ENCODE peak calls at places on chromosome 15, in five cellular contexts. M is GM12878, P is HCT116, N is K562, I is H1. F is an unnamed sample.
A peak's percentile ranks its signal among the peaks of the same experiment; 100 is the strongest.

GRCh38 chr15:66923438-66923881 is 141.9 kb upstream of the SMAD3 start:
- DNase-seq in M (no peak), P (peak; percentile 37), N (peak; percentile 59), I (peak; percentile 87), F (no peak)

GRCh38 chr15:31338879-31339557 is 12.4 kb downstream of the KLF13 start:
- DNase-seq in M (peak; percentile 75), P (no peak), N (peak; percentile 21), I (no peak), F (no peak)

GRCh38 chr15:41284425-41285177 is 47.8 kb downstream of the OIP5 start:
- DNase-seq in M (no peak), P (no peak), N (peak; percentile 47), I (no peak), F (peak; percentile 18)

GRCh38 chr15:77118787-77119410 is 48.0 kb upstream of the TSPAN3 start:
- DNase-seq in M (peak; percentile 32), P (peak; percentile 36), N (peak; percentile 55), I (no peak), F (peak; percentile 47)

GRCh38 chr15:22874256-22874655 is 35.8 kb downstream of the NIPA2 start:
- DNase-seq in M (no peak), P (no peak), N (no peak), I (no peak), F (no peak)

GRCh38 chr15:85772668-85773067 is 22.1 kb downstream of the KLHL25 start:
- DNase-seq in M (no peak), P (no peak), N (no peak), I (no peak), F (no peak)

GRCh38 chr15:29457729-29458128 is 188.1 kb upstream of the NSMCE3 start:
- DNase-seq in M (no peak), P (no peak), N (no peak), I (no peak), F (no peak)

GRCh38 chr15:71743861-71744382 is 66.4 kb upstream of the NR2E3 start:
- DNase-seq in M (no peak), P (no peak), N (peak; percentile 66), I (peak; percentile 60), F (peak; percentile 61)

GRCh38 chr15:70035051-70035718 is 62.5 kb downstream of the TLE3 start:
- DNase-seq in M (no peak), P (no peak), N (no peak), I (no peak), F (no peak)

GRCh38 chr15:69337133-69337532 is 38.4 kb downstream of the PAQR5 start:
- DNase-seq in M (no peak), P (peak; percentile 57), N (no peak), I (no peak), F (no peak)

GRCh38 chr15:50009634-50010033 is 109.4 kb downstream of the ATP8B4 start:
- DNase-seq in M (no peak), P (no peak), N (no peak), I (no peak), F (no peak)

GRCh38 chr15:70319466-70319865 is 221.7 kb upstream of the TLE3 start:
- DNase-seq in M (peak; percentile 86), P (no peak), N (no peak), I (no peak), F (no peak)

GRCh38 chr15:57703387-57703786 is 3.1 kb upstream of the POLR2M start:
- DNase-seq in M (no peak), P (no peak), N (no peak), I (no peak), F (no peak)

GRCh38 chr15:90053685-90054466 is 48.4 kb downstream of the IDH2 start:
- DNase-seq in M (no peak), P (no peak), N (no peak), I (no peak), F (no peak)

GRCh38 chr15:63409179-63409578 is 27.5 kb upstream of the CA12 start:
- DNase-seq in M (no peak), P (no peak), N (no peak), I (no peak), F (no peak)

GRCh38 chr15:59933607-59934006 is 70.5 kb upstream of the FOXB1 start:
- DNase-seq in M (no peak), P (no peak), N (no peak), I (no peak), F (no peak)

GRCh38 chr15:96521386-96521785 is 190.9 kb downstream of the NR2F2 start:
- DNase-seq in M (no peak), P (no peak), N (no peak), I (no peak), F (no peak)

GRCh38 chr15:69556344-69556743 is 103.7 kb downstream of the RPLP1 start:
- DNase-seq in M (no peak), P (no peak), N (no peak), I (no peak), F (no peak)

GRCh38 chr15:92142242-92143232 is 251.1 kb upstream of the ST8SIA2 start:
- DNase-seq in M (no peak), P (no peak), N (no peak), I (no peak), F (no peak)

GRCh38 chr15:20340331-20340811 is 201.2 kb downstream of the GOLGA6L6 start:
- DNase-seq in M (no peak), P (no peak), N (no peak), I (no peak), F (peak; percentile 72)

GRCh38 chr15:46452297-46452820 is 817.5 kb downstream of the SQOR start:
- DNase-seq in M (no peak), P (no peak), N (no peak), I (no peak), F (no peak)

GRCh38 chr15:51098331-51098619 is 3.6 kb upstream of the TNFAIP8L3 start:
- DNase-seq in M (no peak), P (no peak), N (no peak), I (no peak), F (no peak)

GRCh38 chr15:93047621-93048425 is 41.2 kb downstream of the RGMA start:
- DNase-seq in M (no peak), P (no peak), N (no peak), I (no peak), F (no peak)

GRCh38 chr15:81908111-81908510 is 137.7 kb downstream of the MEX3B start:
- DNase-seq in M (no peak), P (no peak), N (no peak), I (no peak), F (no peak)

GRCh38 chr15:26102365-26102764 is 239.2 kb upstream of the ATP10A start:
- DNase-seq in M (no peak), P (no peak), N (no peak), I (peak; percentile 40), F (no peak)

GRCh38 chr15:79640206-79640605 is 208.1 kb downstream of the MINAR1 start:
- DNase-seq in M (no peak), P (peak; percentile 26), N (no peak), I (no peak), F (no peak)

GRCh38 chr15:31294067-31294466 is 32.6 kb upstream of the KLF13 start:
- DNase-seq in M (no peak), P (no peak), N (no peak), I (no peak), F (no peak)

GRCh38 chr15:91114301-91114700 is 14.2 kb downstream of the SV2B start:
- DNase-seq in M (no peak), P (no peak), N (no peak), I (no peak), F (no peak)

GRCh38 chr15:90489944-90490343 is 39.8 kb upstream of the CRTC3 start:
- DNase-seq in M (no peak), P (no peak), N (no peak), I (no peak), F (no peak)

GRCh38 chr15:92411256-92411655 is 17.6 kb downstream of the ST8SIA2 start:
- DNase-seq in M (no peak), P (no peak), N (no peak), I (no peak), F (no peak)

GRCh38 chr15:95446854-95447253 is 883.6 kb upstream of the NR2F2 start:
- DNase-seq in M (peak; percentile 52), P (no peak), N (no peak), I (no peak), F (no peak)

GRCh38 chr15:42726114-42726513 is 10.8 kb downstream of the CDAN1 start:
- DNase-seq in M (no peak), P (no peak), N (no peak), I (peak; percentile 48), F (no peak)

GRCh38 chr15:67067161-67067853 is 1.9 kb downstream of the SMAD3 start:
- DNase-seq in M (no peak), P (no peak), N (peak; percentile 57), I (no peak), F (no peak)

GRCh38 chr15:52502608-52503007 is 26.1 kb downstream of the MYO5A start:
- DNase-seq in M (no peak), P (no peak), N (no peak), I (no peak), F (no peak)

GRCh38 chr15:52506549-52506948 is 22.1 kb downstream of the MYO5A start:
- DNase-seq in M (no peak), P (no peak), N (no peak), I (no peak), F (no peak)

GRCh38 chr15:52509500-52510244 is 19.0 kb downstream of the MYO5A start:
- DNase-seq in M (no peak), P (no peak), N (no peak), I (no peak), F (no peak)

GRCh38 chr15:52503788-52504496 is 24.7 kb downstream of the MYO5A start:
- DNase-seq in M (peak; percentile 51), P (no peak), N (peak; percentile 3), I (no peak), F (no peak)

DNA sequence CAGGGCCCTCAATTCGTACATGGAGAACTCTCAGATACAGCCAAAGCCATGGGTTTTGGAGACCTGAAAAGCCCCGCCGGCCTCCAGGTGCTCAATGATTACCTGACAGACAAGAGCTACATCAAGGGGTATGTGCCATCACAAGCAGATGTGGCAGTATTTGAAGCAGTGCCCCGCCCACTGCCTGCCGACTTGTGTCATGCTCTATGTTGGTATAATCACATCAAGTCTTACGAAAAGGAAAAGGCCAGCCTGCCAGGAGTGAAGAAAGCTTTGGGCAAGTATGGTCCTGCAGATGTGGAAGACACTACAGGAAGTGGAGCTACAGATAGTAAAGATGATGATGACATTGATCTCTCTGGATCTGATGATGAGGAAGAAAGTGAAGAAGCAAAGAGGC is 23.5 kb downstream of the MYO5A start:
- DNase-seq in M (no peak), P (no peak), N (no peak), I (no peak), F (no peak)
- TF ChIP-seq JUND in M (no peak), P (no peak), N (no peak), I (no peak), F (no peak)

GRCh38 chr15:45417303-45417950 is 39.1 kb upstream of the GATM start:
- DNase-seq in M (no peak), P (no peak), N (peak; percentile 69), I (no peak), F (no peak)
- TF ChIP-seq JUND in M (no peak), P (no peak), N (peak; percentile 91), I (no peak), F (no peak)

DNA sequence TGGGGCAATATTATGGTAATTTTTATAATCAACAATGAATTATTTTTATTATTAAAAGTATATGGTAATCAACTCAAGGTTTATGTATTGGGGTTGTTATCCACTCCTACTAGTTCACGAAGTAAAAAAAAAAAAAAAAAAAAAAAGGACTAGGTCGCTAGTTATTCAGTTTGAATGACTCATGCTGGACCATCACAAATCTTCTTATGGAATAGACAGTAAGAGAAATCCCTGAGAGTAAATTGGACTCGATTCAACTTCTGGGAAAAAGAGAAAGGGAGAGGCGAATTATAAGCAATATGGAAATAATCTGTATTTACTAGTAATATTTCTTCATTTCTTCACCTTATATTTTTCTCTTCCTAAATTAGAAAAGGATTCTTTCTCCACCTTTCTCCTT is 2.0 kb downstream of the MYEF2 start:
- DNase-seq in M (no peak), P (no peak), N (no peak), I (no peak), F (no peak)
- TF ChIP-seq JUND in M (no peak), P (no peak), N (no peak), I (no peak), F (no peak)

GRCh38 chr15:88860212-88860611 is 35.1 kb downstream of the HAPLN3 start:
- DNase-seq in M (no peak), P (no peak), N (no peak), I (no peak), F (no peak)
- TF ChIP-seq JUND in M (no peak), P (no peak), N (no peak), I (no peak), F (no peak)